ENCODE peak calls at places on chromosomes 16 and 17, in nine cellular contexts. One of them, this sample, is unnamed.

GRCh38 chr16:31471241-31471874 is 594 bp upstream of the TGFB1I1 start:
- DNase-seq in fibroblast of mammary gland: no peak
- DNase-seq in mammary epithelial cell: no peak
- DNase-seq in fibroblast of pulmonary artery: no peak
- DNase-seq in upper lobe of right lung: no peak
- DNase-seq in GM10248: no peak
- DNase-seq in psoas muscle: no peak
- DNase-seq in pancreas: no peak
- DNase-seq in neural crest cell: no peak
- DNase-seq in this sample: no peak

GRCh38 chr17:32927724-32928526 is at the start of gene TMEM98:
- DNase-seq in fibroblast of mammary gland: no peak
- DNase-seq in mammary epithelial cell: no peak
- DNase-seq in fibroblast of pulmonary artery: peak; percentile 21
- DNase-seq in upper lobe of right lung: peak; percentile 78
- DNase-seq in GM10248: no peak
- DNase-seq in psoas muscle: peak; percentile 37
- DNase-seq in pancreas: peak; percentile 85
- DNase-seq in neural crest cell: peak; percentile 48
- DNase-seq in this sample: peak; percentile 52

GRCh38 chr17:17422641-17423040 is 54.2 kb upstream of the MED9 start:
- DNase-seq in fibroblast of mammary gland: no peak
- DNase-seq in mammary epithelial cell: no peak
- DNase-seq in fibroblast of pulmonary artery: no peak
- DNase-seq in upper lobe of right lung: peak; percentile 18
- DNase-seq in GM10248: no peak
- DNase-seq in psoas muscle: no peak
- DNase-seq in pancreas: no peak
- DNase-seq in neural crest cell: no peak
- DNase-seq in this sample: no peak

GRCh38 chr16:89118361-89119061 is 24.9 kb downstream of the ACSF3 start:
- DNase-seq in fibroblast of mammary gland: no peak
- DNase-seq in mammary epithelial cell: no peak
- DNase-seq in fibroblast of pulmonary artery: no peak
- DNase-seq in upper lobe of right lung: peak; percentile 50
- DNase-seq in GM10248: no peak
- DNase-seq in psoas muscle: peak; percentile 20
- DNase-seq in pancreas: peak; percentile 46
- DNase-seq in neural crest cell: peak; percentile 28
- DNase-seq in this sample: peak; percentile 63

GRCh38 chr17:29855686-29856085 is 74.3 kb downstream of the SSH2 start:
- DNase-seq in fibroblast of mammary gland: peak; percentile 67
- DNase-seq in mammary epithelial cell: no peak
- DNase-seq in fibroblast of pulmonary artery: peak; percentile 79
- DNase-seq in upper lobe of right lung: no peak
- DNase-seq in GM10248: no peak
- DNase-seq in psoas muscle: no peak
- DNase-seq in pancreas: no peak
- DNase-seq in neural crest cell: no peak
- DNase-seq in this sample: no peak

GRCh38 chr17:76926237-76926866 is 58.1 kb downstream of the MGAT5B start:
- DNase-seq in fibroblast of mammary gland: no peak
- DNase-seq in mammary epithelial cell: no peak
- DNase-seq in fibroblast of pulmonary artery: no peak
- DNase-seq in upper lobe of right lung: no peak
- DNase-seq in GM10248: no peak
- DNase-seq in psoas muscle: no peak
- DNase-seq in pancreas: no peak
- DNase-seq in neural crest cell: no peak
- DNase-seq in this sample: no peak

GRCh38 chr17:31842416-31843381 is 16.3 kb downstream of the COPRS start:
- DNase-seq in fibroblast of mammary gland: peak; percentile 77
- DNase-seq in mammary epithelial cell: no peak
- DNase-seq in fibroblast of pulmonary artery: peak; percentile 88
- DNase-seq in upper lobe of right lung: peak; percentile 71
- DNase-seq in GM10248: peak; percentile 81
- DNase-seq in psoas muscle: peak; percentile 57
- DNase-seq in pancreas: peak; percentile 78
- DNase-seq in neural crest cell: peak; percentile 79
- DNase-seq in this sample: peak; percentile 81

GRCh38 chr16:8863594-8864424 is 5.0 kb downstream of the CARHSP1 start:
- DNase-seq in fibroblast of mammary gland: peak; percentile 31
- DNase-seq in mammary epithelial cell: no peak
- DNase-seq in fibroblast of pulmonary artery: no peak
- DNase-seq in upper lobe of right lung: no peak
- DNase-seq in GM10248: no peak
- DNase-seq in psoas muscle: peak; percentile 56
- DNase-seq in pancreas: peak; percentile 81
- DNase-seq in neural crest cell: no peak
- DNase-seq in this sample: no peak

GRCh38 chr16:49521706-49522325 is 148.2 kb downstream of the C16orf78 start:
- DNase-seq in fibroblast of mammary gland: no peak
- DNase-seq in mammary epithelial cell: no peak
- DNase-seq in fibroblast of pulmonary artery: no peak
- DNase-seq in upper lobe of right lung: no peak
- DNase-seq in GM10248: no peak
- DNase-seq in psoas muscle: no peak
- DNase-seq in pancreas: no peak
- DNase-seq in neural crest cell: no peak
- DNase-seq in this sample: no peak

GRCh38 chr16:30615358-30616076 is 5.3 kb upstream of the ZNF689 start:
- DNase-seq in fibroblast of mammary gland: peak; percentile 54
- DNase-seq in mammary epithelial cell: no peak
- DNase-seq in fibroblast of pulmonary artery: peak; percentile 50
- DNase-seq in upper lobe of right lung: peak; percentile 87
- DNase-seq in GM10248: peak; percentile 50
- DNase-seq in psoas muscle: no peak
- DNase-seq in pancreas: peak; percentile 75
- DNase-seq in neural crest cell: peak; percentile 54
- DNase-seq in this sample: peak; percentile 78

GRCh38 chr17:62653002-62653830 is 25.7 kb downstream of the MRC2 start:
- DNase-seq in fibroblast of mammary gland: peak; percentile 76
- DNase-seq in mammary epithelial cell: no peak
- DNase-seq in fibroblast of pulmonary artery: peak; percentile 49
- DNase-seq in upper lobe of right lung: peak; percentile 90
- DNase-seq in GM10248: peak; percentile 87
- DNase-seq in psoas muscle: peak; percentile 67
- DNase-seq in pancreas: peak; percentile 79
- DNase-seq in neural crest cell: peak; percentile 64
- DNase-seq in this sample: peak; percentile 74

GRCh38 chr17:48678141-48678971 is 44.0 kb downstream of the PRAC1 start:
- DNase-seq in fibroblast of mammary gland: peak; percentile 37
- DNase-seq in mammary epithelial cell: peak; percentile 69
- DNase-seq in fibroblast of pulmonary artery: peak; percentile 42
- DNase-seq in upper lobe of right lung: peak; percentile 83
- DNase-seq in GM10248: peak; percentile 89
- DNase-seq in psoas muscle: peak; percentile 58
- DNase-seq in pancreas: peak; percentile 93
- DNase-seq in neural crest cell: peak; percentile 76
- DNase-seq in this sample: peak; percentile 88

GRCh38 chr17:72104164-72104862 is 16.5 kb upstream of the SOX9 start:
- DNase-seq in fibroblast of mammary gland: no peak
- DNase-seq in mammary epithelial cell: no peak
- DNase-seq in fibroblast of pulmonary artery: peak; percentile 26
- DNase-seq in upper lobe of right lung: no peak
- DNase-seq in GM10248: no peak
- DNase-seq in psoas muscle: peak; percentile 37
- DNase-seq in pancreas: no peak
- DNase-seq in neural crest cell: no peak
- DNase-seq in this sample: no peak

GRCh38 chr16:46573008-46573833 is 48.0 kb downstream of the SHCBP1 start:
- DNase-seq in fibroblast of mammary gland: peak; percentile 54
- DNase-seq in mammary epithelial cell: peak; percentile 54
- DNase-seq in fibroblast of pulmonary artery: peak; percentile 5
- DNase-seq in upper lobe of right lung: no peak
- DNase-seq in GM10248: peak; percentile 25
- DNase-seq in psoas muscle: no peak
- DNase-seq in pancreas: no peak
- DNase-seq in neural crest cell: no peak
- DNase-seq in this sample: no peak

GRCh38 chr17:2794116-2794803 is 2.0 kb upstream of the RAP1GAP2 start:
- DNase-seq in fibroblast of mammary gland: no peak
- DNase-seq in mammary epithelial cell: no peak
- DNase-seq in fibroblast of pulmonary artery: no peak
- DNase-seq in upper lobe of right lung: no peak
- DNase-seq in GM10248: no peak
- DNase-seq in psoas muscle: no peak
- DNase-seq in pancreas: no peak
- DNase-seq in neural crest cell: no peak
- DNase-seq in this sample: no peak

GRCh38 chr16:3019594-3020246 is 448 bp upstream of the TNFRSF12A start:
- DNase-seq in fibroblast of mammary gland: no peak
- DNase-seq in mammary epithelial cell: no peak
- DNase-seq in fibroblast of pulmonary artery: no peak
- DNase-seq in upper lobe of right lung: no peak
- DNase-seq in GM10248: no peak
- DNase-seq in psoas muscle: no peak
- DNase-seq in pancreas: no peak
- DNase-seq in neural crest cell: no peak
- DNase-seq in this sample: no peak

GRCh38 chr16:3020247-3020603 is at the start of gene TNFRSF12A:
- DNase-seq in fibroblast of mammary gland: peak; percentile 58
- DNase-seq in mammary epithelial cell: peak; percentile 76
- DNase-seq in fibroblast of pulmonary artery: peak; percentile 65
- DNase-seq in upper lobe of right lung: peak; percentile 91
- DNase-seq in GM10248: peak; percentile 91
- DNase-seq in psoas muscle: peak; percentile 85
- DNase-seq in pancreas: peak; percentile 92
- DNase-seq in neural crest cell: peak; percentile 59
- DNase-seq in this sample: peak; percentile 84

GRCh38 chr16:3015865-3016521 is 2.0 kb downstream of the CLDN6 start:
- DNase-seq in fibroblast of mammary gland: no peak
- DNase-seq in mammary epithelial cell: no peak
- DNase-seq in fibroblast of pulmonary artery: no peak
- DNase-seq in upper lobe of right lung: no peak
- DNase-seq in GM10248: no peak
- DNase-seq in psoas muscle: no peak
- DNase-seq in pancreas: no peak
- DNase-seq in neural crest cell: no peak
- DNase-seq in this sample: no peak

GRCh38 chr16:3017262-3017805 is 649 bp downstream of the CLDN6 start:
- DNase-seq in fibroblast of mammary gland: no peak
- DNase-seq in mammary epithelial cell: no peak
- DNase-seq in fibroblast of pulmonary artery: no peak
- DNase-seq in upper lobe of right lung: no peak
- DNase-seq in GM10248: no peak
- DNase-seq in psoas muscle: no peak
- DNase-seq in pancreas: no peak
- DNase-seq in neural crest cell: no peak
- DNase-seq in this sample: no peak

DNA sequence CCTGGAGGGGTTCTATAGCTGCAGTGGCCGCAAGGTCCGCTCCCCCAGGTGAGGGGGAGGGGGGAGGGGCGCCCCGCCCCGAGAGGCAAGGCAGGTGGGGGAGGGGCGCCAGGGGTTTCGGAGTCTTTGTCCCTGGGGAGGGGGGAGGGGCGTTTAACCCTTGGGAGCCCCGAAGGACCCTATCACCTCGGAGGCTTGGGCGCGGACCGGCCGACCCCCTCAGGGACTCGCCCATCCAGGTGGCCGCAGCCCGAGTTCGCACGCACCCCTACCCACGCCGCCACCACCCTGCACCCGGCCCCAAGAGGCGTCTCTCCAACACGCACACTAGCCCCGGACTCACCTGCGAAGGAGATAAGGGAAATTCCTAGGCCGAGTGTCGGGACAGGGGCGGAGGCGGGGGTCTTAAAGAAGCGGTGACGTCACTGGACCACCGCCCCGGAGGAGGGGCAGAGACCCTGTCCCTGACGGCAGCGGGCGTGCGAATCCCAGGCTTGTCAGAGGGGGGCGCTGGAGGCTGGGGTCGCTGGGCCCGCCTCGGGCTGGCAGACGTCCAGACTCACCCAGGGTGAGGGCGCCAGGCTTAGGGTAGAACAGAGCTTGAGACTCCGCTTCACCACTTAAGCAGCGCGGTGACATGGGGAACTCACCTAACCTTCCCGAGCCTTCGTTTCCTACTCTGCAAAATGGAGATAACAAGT is at the start of gene CLDN6:
- DNase-seq in fibroblast of mammary gland: no peak
- DNase-seq in mammary epithelial cell: no peak
- DNase-seq in fibroblast of pulmonary artery: no peak
- DNase-seq in upper lobe of right lung: no peak
- DNase-seq in GM10248: no peak
- DNase-seq in psoas muscle: no peak
- DNase-seq in pancreas: peak; percentile 79
- DNase-seq in neural crest cell: peak; percentile 66
- DNase-seq in this sample: peak; percentile 90
- TF ChIP-seq CTCF in fibroblast of mammary gland: peak; percentile 17
- TF ChIP-seq CTCF in mammary epithelial cell: peak; percentile 24
- TF ChIP-seq CTCF in fibroblast of pulmonary artery: peak; percentile 7
- TF ChIP-seq CTCF in upper lobe of right lung: peak; percentile 30
- TF ChIP-seq CTCF in GM10248: peak; percentile 21
- TF ChIP-seq CTCF in psoas muscle: peak; percentile 16
- TF ChIP-seq CTCF in pancreas: no peak
- TF ChIP-seq CTCF in neural crest cell: peak; percentile 69
- TF ChIP-seq CTCF in this sample: peak; percentile 70

GRCh38 chr17:45812102-45812501 is 28.0 kb downstream of the CRHR1 start:
- DNase-seq in fibroblast of mammary gland: peak; percentile 13
- DNase-seq in mammary epithelial cell: peak; percentile 10
- DNase-seq in fibroblast of pulmonary artery: peak; percentile 12
- DNase-seq in upper lobe of right lung: no peak
- DNase-seq in GM10248: no peak
- DNase-seq in psoas muscle: no peak
- DNase-seq in pancreas: no peak
- DNase-seq in neural crest cell: no peak
- DNase-seq in this sample: no peak
- TF ChIP-seq CTCF in fibroblast of mammary gland: peak; percentile 14
- TF ChIP-seq CTCF in mammary epithelial cell: peak; percentile 33
- TF ChIP-seq CTCF in fibroblast of pulmonary artery: peak; percentile 8
- TF ChIP-seq CTCF in upper lobe of right lung: no peak
- TF ChIP-seq CTCF in GM10248: no peak
- TF ChIP-seq CTCF in psoas muscle: peak; percentile 30
- TF ChIP-seq CTCF in pancreas: no peak
- TF ChIP-seq CTCF in neural crest cell: no peak
- TF ChIP-seq CTCF in this sample: no peak

DNA sequence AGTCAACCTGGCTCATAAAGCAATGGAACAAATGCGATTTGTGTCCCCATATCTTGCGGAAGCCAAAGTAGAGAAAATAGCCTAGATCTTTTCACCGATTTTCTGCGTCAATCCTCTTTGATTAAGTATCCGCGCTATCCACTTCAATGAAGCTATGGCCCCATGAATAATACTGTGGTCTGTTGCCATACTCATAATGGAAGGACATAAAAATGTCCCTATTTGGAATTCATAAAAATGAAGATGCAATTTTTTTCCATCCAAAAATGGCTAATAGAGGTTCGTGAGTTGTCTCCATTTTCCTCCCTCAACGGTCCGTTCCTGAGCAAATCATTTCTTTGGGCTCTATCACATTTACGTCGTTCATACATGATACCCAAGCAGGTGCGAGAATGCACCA is 25.4 kb upstream of the ADCY9 start:
- DNase-seq in fibroblast of mammary gland: no peak
- DNase-seq in mammary epithelial cell: no peak
- DNase-seq in fibroblast of pulmonary artery: no peak
- DNase-seq in upper lobe of right lung: no peak
- DNase-seq in GM10248: no peak
- DNase-seq in psoas muscle: no peak
- DNase-seq in pancreas: no peak
- DNase-seq in neural crest cell: no peak
- DNase-seq in this sample: no peak
- TF ChIP-seq CTCF in fibroblast of mammary gland: no peak
- TF ChIP-seq CTCF in mammary epithelial cell: no peak
- TF ChIP-seq CTCF in fibroblast of pulmonary artery: no peak
- TF ChIP-seq CTCF in upper lobe of right lung: no peak
- TF ChIP-seq CTCF in GM10248: no peak
- TF ChIP-seq CTCF in psoas muscle: no peak
- TF ChIP-seq CTCF in pancreas: no peak
- TF ChIP-seq CTCF in neural crest cell: no peak
- TF ChIP-seq CTCF in this sample: no peak

GRCh38 chr16:400061-400540 is 1.6 kb upstream of the DECR2 start:
- DNase-seq in fibroblast of mammary gland: no peak
- DNase-seq in mammary epithelial cell: no peak
- DNase-seq in fibroblast of pulmonary artery: no peak
- DNase-seq in upper lobe of right lung: no peak
- DNase-seq in GM10248: no peak
- DNase-seq in psoas muscle: no peak
- DNase-seq in pancreas: no peak
- DNase-seq in neural crest cell: no peak
- DNase-seq in this sample: no peak
- TF ChIP-seq CTCF in fibroblast of mammary gland: no peak
- TF ChIP-seq CTCF in mammary epithelial cell: no peak
- TF ChIP-seq CTCF in fibroblast of pulmonary artery: no peak
- TF ChIP-seq CTCF in upper lobe of right lung: no peak
- TF ChIP-seq CTCF in GM10248: no peak
- TF ChIP-seq CTCF in psoas muscle: no peak
- TF ChIP-seq CTCF in pancreas: no peak
- TF ChIP-seq CTCF in neural crest cell: no peak
- TF ChIP-seq CTCF in this sample: no peak

This sample was measured in glutamatergic neuron.